ENCODE peak calls at places on chromosomes 6 and 20, in four cellular contexts. G is mucosa of gallbladder, P is A549, N is endothelial cell. F is an unnamed sample.
A peak's percentile ranks its signal among the peaks of the same experiment; 100 is the strongest.

GRCh38 chr20:61628480-61628879 is 376.4 kb downstream of the CDH4 start:
- DNase-seq in G (no peak), P (no peak), N (no peak), F (no peak)

GRCh38 chr20:37576911-37577310 is 49.2 kb upstream of the BLCAP start:
- DNase-seq in G (no peak), P (no peak), N (no peak), F (no peak)

GRCh38 chr6:7836371-7837026 is 74.1 kb downstream of the TXNDC5 start:
- DNase-seq in G (no peak), P (no peak), N (no peak), F (no peak)

GRCh38 chr6:16759646-16760535 is 1.4 kb downstream of the ATXN1 start:
- DNase-seq in G (peak; percentile 92), P (peak; percentile 78), N (peak; percentile 82), F (peak; percentile 91)

GRCh38 chr20:16018881-16019280 is 554.4 kb downstream of the KIF16B start:
- DNase-seq in G (no peak), P (no peak), N (no peak), F (no peak)

GRCh38 chr6:43125119-43125518 is 46.0 kb upstream of the SRF start:
- DNase-seq in G (peak; percentile 44), P (no peak), N (no peak), F (no peak)

GRCh38 chr6:25945175-25945574 is 14.7 kb upstream of the SLC17A2 start:
- DNase-seq in G (no peak), P (no peak), N (no peak), F (no peak)

GRCh38 chr6:46172176-46172575 is 1.4 kb upstream of the ENPP5 start:
- DNase-seq in G (no peak), P (no peak), N (no peak), F (no peak)

GRCh38 chr6:100057941-100058340 is 63.9 kb upstream of the MCHR2 start:
- DNase-seq in G (no peak), P (no peak), N (no peak), F (no peak)

GRCh38 chr20:47506850-47507249 is 5.2 kb downstream of the NCOA3 start:
- DNase-seq in G (no peak), P (no peak), N (no peak), F (no peak)

GRCh38 chr6:105363100-105363754 is 39.7 kb downstream of the PREP start:
- DNase-seq in G (no peak), P (no peak), N (no peak), F (no peak)

GRCh38 chr20:44411757-44412401 is 56.4 kb downstream of the HNF4A start:
- DNase-seq in G (no peak), P (no peak), N (no peak), F (no peak)

GRCh38 chr20:37567331-37567665 is 39.6 kb upstream of the BLCAP start:
- DNase-seq in G (no peak), P (no peak), N (no peak), F (no peak)

GRCh38 chr6:16464045-16464444 is 225.7 kb downstream of the GMPR start:
- DNase-seq in G (no peak), P (no peak), N (no peak), F (no peak)

GRCh38 chr20:44034451-44034850 is 119.8 kb downstream of the TOX2 start:
- DNase-seq in G (no peak), P (no peak), N (no peak), F (peak; percentile 5)

GRCh38 chr6:24907959-24908358 is 27.8 kb downstream of the RIPOR2 start:
- DNase-seq in G (no peak), P (no peak), N (no peak), F (no peak)

GRCh38 chr20:61780066-61780465 is 285.6 kb downstream of the TAF4 start:
- DNase-seq in G (no peak), P (no peak), N (no peak), F (no peak)

GRCh38 chr6:166275714-166276166 is 32.5 kb downstream of the PRR18 start:
- DNase-seq in G (peak; percentile 67), P (peak; percentile 40), N (peak; percentile 91), F (peak; percentile 82)

GRCh38 chr6:24205020-24205492 is 79.0 kb downstream of the NRSN1 start:
- DNase-seq in G (no peak), P (peak; percentile 39), N (peak; percentile 28), F (no peak)

F was measured in stomach.